ENCODE peak calls at places on chromosomes 5 and 9, in ten cellular contexts. V is body of pancreas, P is Peyer's patch, K is A549, E is transverse colon, O is endothelial cell of umbilical vein, Y is IMR-90, X is uterus, B is stomach, T is gastrocnemius medialis. U is an unnamed sample. For H3K9me3, the result is how much of the 10 kb centered on the place peaks cover.

GRCh38 chr5:154196955-154197652 is 6.6 kb downstream of the GALNT10 start:
- DNase-seq in V (no peak), P (no peak), K (peak), E (no peak), O (peak), Y (peak), X (no peak), B (no peak), T (no peak), U (no peak)

GRCh38 chr9:7246917-7247538 is 489.3 kb downstream of the KDM4C start:
- DNase-seq in V (no peak), P (no peak), K (no peak), E (no peak), O (no peak), Y (peak), X (no peak), B (no peak), T (no peak), U (no peak)

GRCh38 chr5:118545050-118545449 is 443.3 kb downstream of the DTWD2 start:
- DNase-seq in V (no peak), P (no peak), K (no peak), E (no peak), O (no peak), Y (no peak), X (no peak), B (no peak), T (no peak), U (no peak)

GRCh38 chr5:144230806-144231205 is 60.1 kb downstream of the KCTD16 start:
- DNase-seq in V (peak), P (no peak), K (peak), E (peak), O (no peak), Y (no peak), X (no peak), B (no peak), T (no peak), U (no peak)

GRCh38 chr5:147393866-147394265 is 116.0 kb downstream of the DPYSL3 start:
- DNase-seq in V (no peak), P (no peak), K (no peak), E (no peak), O (no peak), Y (no peak), X (no peak), B (no peak), T (no peak), U (no peak)

GRCh38 chr5:150497274-150497988 is 10.5 kb upstream of the NDST1 start:
- DNase-seq in V (peak), P (no peak), K (peak), E (no peak), O (peak), Y (peak), X (peak), B (peak), T (peak), U (no peak)

GRCh38 chr9:98380065-98380681 is 124.7 kb upstream of the TBC1D2 start:
- DNase-seq in V (peak), P (peak), K (peak), E (no peak), O (peak), Y (peak), X (no peak), B (no peak), T (no peak), U (no peak)

GRCh38 chr5:179318193-179318955 is 26.9 kb downstream of the ADAMTS2 start:
- DNase-seq in V (no peak), P (no peak), K (no peak), E (no peak), O (no peak), Y (no peak), X (no peak), B (no peak), T (no peak), U (peak)

GRCh38 chr5:153719324-153719723 is 228.9 kb downstream of the GRIA1 start:
- DNase-seq in V (no peak), P (no peak), K (no peak), E (no peak), O (no peak), Y (no peak), X (no peak), B (no peak), T (no peak), U (no peak)

GRCh38 chr9:79129865-79130480 is 441.8 kb upstream of the TLE4 start:
- DNase-seq in V (peak), P (no peak), K (peak), E (peak), O (peak), Y (peak), X (peak), B (peak), T (peak), U (peak)

GRCh38 chr5:68026092-68026910 is 189.3 kb upstream of the PIK3R1 start:
- DNase-seq in V (no peak), P (no peak), K (no peak), E (no peak), O (no peak), Y (no peak), X (no peak), B (no peak), T (no peak), U (no peak)

GRCh38 chr9:529721-530120 is 311.8 kb upstream of the DMRT1 start:
- DNase-seq in V (no peak), P (no peak), K (no peak), E (no peak), O (no peak), Y (no peak), X (no peak), B (no peak), T (no peak), U (no peak)

GRCh38 chr5:27598576-27598975 is 560.2 kb upstream of the CDH9 start:
- DNase-seq in V (no peak), P (no peak), K (no peak), E (no peak), O (no peak), Y (no peak), X (no peak), B (no peak), T (no peak), U (no peak)

GRCh38 chr9:132144708-132145365 is 17.0 kb upstream of the NTNG2 start:
- DNase-seq in V (no peak), P (no peak), K (peak), E (no peak), O (peak), Y (peak), X (no peak), B (no peak), T (no peak), U (no peak)

GRCh38 chr9:20024159-20024571 is 235.3 kb upstream of the SLC24A2 start:
- DNase-seq in V (peak), P (no peak), K (no peak), E (no peak), O (no peak), Y (peak), X (no peak), B (no peak), T (no peak), U (no peak)

GRCh38 chr5:1513326-1514026 is 10.3 kb downstream of the LPCAT1 start:
- DNase-seq in V (no peak), P (no peak), K (no peak), E (peak), O (no peak), Y (no peak), X (peak), B (peak), T (peak), U (peak)

GRCh38 chr5:177494356-177495195 is 2.8 kb downstream of the PDLIM7 start:
- DNase-seq in V (peak), P (no peak), K (peak), E (peak), O (peak), Y (peak), X (peak), B (peak), T (no peak), U (no peak)
- TF ChIP-seq POLR2A in V (no peak), P (no peak), K (no peak), E (no peak), O (no peak), Y (no peak), X (no peak), B (no peak), T (no peak), U (no peak)

GRCh38 chr5:141420855-141421488 is at the start of gene PCDHGA11:
- DNase-seq in V (peak), P (peak), K (peak), E (no peak), O (peak), Y (peak), X (no peak), B (no peak), T (no peak), U (peak)

GRCh38 chr5:141413540-141414069 is 818 bp downstream of the PCDHGA10 start:
- DNase-seq in V (no peak), P (no peak), K (no peak), E (no peak), O (no peak), Y (no peak), X (no peak), B (no peak), T (no peak), U (no peak)

GRCh38 chr5:141421489-141421855 is 621 bp downstream of the PCDHGA11 start:
- DNase-seq in V (no peak), P (no peak), K (no peak), E (no peak), O (no peak), Y (no peak), X (no peak), B (no peak), T (no peak), U (no peak)

GRCh38 chr5:141422742-141423291 is 2.0 kb downstream of the PCDHGA11 start:
- DNase-seq in V (no peak), P (no peak), K (no peak), E (no peak), O (no peak), Y (no peak), X (no peak), B (no peak), T (no peak), U (no peak)

DNA sequence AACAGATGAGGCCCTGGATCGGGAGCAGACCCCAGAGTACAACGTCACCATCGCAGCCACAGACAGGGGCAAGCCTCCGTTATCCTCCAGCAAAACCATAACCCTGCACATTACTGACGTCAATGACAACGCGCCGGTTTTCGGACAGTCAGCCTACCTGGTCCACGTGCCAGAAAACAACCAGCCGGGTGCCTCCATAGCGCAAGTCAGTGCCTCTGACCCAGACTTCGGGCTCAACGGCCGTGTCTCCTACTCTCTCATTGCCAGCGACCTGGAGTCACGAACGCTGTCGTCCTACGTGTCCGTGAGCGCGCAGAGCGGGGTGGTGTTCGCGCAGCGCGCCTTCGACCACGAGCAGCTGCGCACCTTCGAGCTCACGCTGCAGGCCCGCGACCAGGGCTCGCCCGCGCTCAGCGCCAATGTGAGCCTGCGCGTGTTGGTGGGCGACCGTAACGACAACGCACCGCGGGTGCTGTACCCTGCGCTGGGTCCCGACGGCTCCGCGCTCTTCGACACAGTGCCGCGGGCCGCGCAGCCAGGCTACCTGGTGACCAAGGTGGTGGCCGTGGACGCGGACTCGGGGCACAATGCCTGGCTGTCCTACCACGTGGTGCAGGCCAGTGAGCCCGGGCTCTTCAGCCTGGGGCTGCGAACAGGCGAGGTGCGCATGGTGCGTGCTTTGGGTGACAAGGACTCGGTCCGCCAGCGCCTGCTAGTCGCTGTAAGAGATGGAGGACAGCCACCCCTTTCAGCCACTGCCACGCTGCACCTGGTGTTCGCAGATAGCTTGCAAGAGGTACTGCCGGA is 1.6 kb upstream of the PCDHGA11 start:
- DNase-seq in V (no peak), P (no peak), K (no peak), E (no peak), O (no peak), Y (no peak), X (no peak), B (no peak), T (no peak), U (no peak)
- H3K9me3 ChIP-seq in V (under half), P (under half), K (half or more), E (half or more), O (under half), Y (half or more), X (half or more), B (half or more), T (under half), U (under half)

GRCh38 chr9:130184983-130185382 is 12.8 kb downstream of the NCS1 start:
- DNase-seq in V (no peak), P (no peak), K (no peak), E (no peak), O (no peak), Y (no peak), X (peak), B (no peak), T (no peak), U (no peak)
- TF ChIP-seq CTCF in V (no peak), P (no peak), K (no peak), E (no peak), O (no peak), Y (no peak), X (no peak), B (no peak), T (no peak), U (no peak)

DNA sequence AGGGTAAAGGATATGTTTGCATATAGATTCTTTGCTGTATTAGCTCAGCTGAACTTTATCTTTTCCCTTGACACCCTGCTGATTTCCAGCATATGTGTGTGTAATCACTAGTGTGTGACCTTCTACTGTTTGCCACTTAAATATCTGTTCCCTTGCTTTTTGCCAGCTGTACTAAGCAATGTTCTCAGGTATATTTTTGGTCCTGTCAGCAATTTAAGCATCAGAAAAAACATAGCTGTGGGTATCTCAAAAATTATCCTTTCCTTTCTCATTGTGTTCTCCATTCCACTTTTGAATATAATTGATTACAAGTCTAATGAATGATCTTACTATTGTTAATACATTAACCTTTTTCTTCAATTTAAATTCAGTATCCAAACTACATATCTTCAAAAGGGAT is 59.2 kb upstream of the CDH10 start:
- DNase-seq in V (no peak), P (no peak), K (no peak), E (no peak), O (no peak), Y (no peak), X (no peak), B (no peak), T (no peak), U (no peak)
- TF ChIP-seq POLR2A in V (no peak), P (no peak), K (no peak), E (no peak), O (no peak), Y (no peak), X (no peak), B (no peak), T (no peak), U (no peak)

DNA sequence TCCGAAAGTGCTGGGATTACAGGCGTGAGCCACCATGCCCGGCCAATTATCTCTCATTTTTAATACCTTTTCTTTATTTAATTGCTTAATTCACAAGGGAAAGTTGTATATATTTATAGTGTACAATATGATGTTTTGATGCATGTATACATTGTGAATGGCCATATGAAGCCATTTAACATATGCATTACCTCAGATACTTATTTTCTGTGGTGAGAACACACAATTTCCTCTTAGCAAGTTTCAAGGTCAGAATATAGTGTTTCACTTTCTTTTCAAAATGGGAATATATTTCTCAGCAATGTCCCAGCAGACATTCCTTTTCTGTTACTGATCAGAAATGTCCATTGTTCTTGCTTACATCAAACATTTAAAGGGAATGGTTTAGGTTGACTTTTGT is 1596.3 kb downstream of the MAT2B start:
- DNase-seq in V (no peak), P (no peak), K (no peak), E (no peak), O (no peak), Y (no peak), X (no peak), B (no peak), T (no peak), U (no peak)
- H3K9me3 ChIP-seq in V (under half), P (under half), K (under half), E (under half), O (under half), Y (under half), X (under half), B (under half), T (under half), U (under half)

GRCh38 chr5:134511796-134512660 is 13.4 kb upstream of the JADE2 start:
- DNase-seq in V (peak), P (peak), K (peak), E (peak), O (no peak), Y (peak), X (peak), B (peak), T (peak), U (peak)
- TF ChIP-seq CTCF in V (peak), P (no peak), K (peak), E (peak), O (no peak), Y (no peak), X (peak), B (peak), T (peak), U (peak)

GRCh38 chr5:132260714-132261615 is 3.5 kb downstream of the PDLIM4 start:
- DNase-seq in V (peak), P (peak), K (no peak), E (peak), O (peak), Y (peak), X (peak), B (peak), T (no peak), U (no peak)

GRCh38 chr5:132259061-132259851 is 1.8 kb downstream of the PDLIM4 start:
- DNase-seq in V (peak), P (no peak), K (no peak), E (peak), O (peak), Y (peak), X (peak), B (peak), T (no peak), U (no peak)

GRCh38 chr5:132258102-132259060 is 885 bp downstream of the PDLIM4 start:
- DNase-seq in V (peak), P (no peak), K (no peak), E (peak), O (peak), Y (peak), X (peak), B (no peak), T (no peak), U (no peak)

GRCh38 chr5:132261881-132262845 is 4.7 kb downstream of the PDLIM4 start:
- DNase-seq in V (no peak), P (peak), K (no peak), E (peak), O (no peak), Y (no peak), X (no peak), B (no peak), T (no peak), U (peak)

GRCh38 chr5:132260051-132260450 is 2.6 kb downstream of the PDLIM4 start:
- DNase-seq in V (no peak), P (peak), K (no peak), E (no peak), O (peak), Y (peak), X (peak), B (no peak), T (no peak), U (no peak)
- TF ChIP-seq POLR2A in V (no peak), P (no peak), K (no peak), E (no peak), O (peak), Y (peak), X (no peak), B (no peak), T (no peak), U (no peak)

GRCh38 chr5:141374627-141375026 is 936 bp downstream of the PCDHGA6 start:
- DNase-seq in V (no peak), P (no peak), K (no peak), E (no peak), O (no peak), Y (no peak), X (no peak), B (no peak), T (no peak), U (no peak)
- H3K9me3 ChIP-seq in V (under half), P (under half), K (half or more), E (half or more), O (under half), Y (half or more), X (half or more), B (half or more), T (under half), U (under half)

U was measured in right lobe of liver.